ENCODE peak calls at places on chromosomes 3 and 15, in seven cellular contexts. H is HFFc6; X is Caki2; D is globus pallidus; R is activated CD4-positive, alpha-beta T cell treated with anti-CD3 and anti-CD28 coated beads for 48 hours; J is stimulated activated CD4-positive, alpha-beta T cell treated with anti-CD3 and anti-CD28 coated beads, Interleukin-1b, Interleukin-23, amount 100 ng/mL, for 4 hours; K is NCI-H2081. U is an unnamed sample.

GRCh38 chr3:71857926-71858325 is 73.0 kb upstream of the PROK2 start:
- DNase-seq in H (no peak), X (no peak), D (no peak), R (no peak), J (no peak), K (no peak), U (no peak)

GRCh38 chr3:63656791-63657190 is 4.3 kb downstream of the SNTN start:
- DNase-seq in H (peak; percentile 77), X (no peak), D (no peak), R (no peak), J (no peak), K (no peak), U (no peak)

GRCh38 chr15:71455107-71455506 is 339.8 kb downstream of the THSD4 start:
- DNase-seq in H (no peak), X (no peak), D (no peak), R (no peak), J (no peak), K (no peak), U (no peak)

GRCh38 chr3:192408721-192409151 is 318.6 kb downstream of the FGF12 start:
- DNase-seq in H (no peak), X (no peak), D (no peak), R (no peak), J (no peak), K (no peak), U (no peak)

GRCh38 chr15:40911139-40911538 is 16.9 kb downstream of the VPS18 start:
- DNase-seq in H (no peak), X (no peak), D (no peak), R (no peak), J (no peak), K (no peak), U (no peak)

GRCh38 chr15:50542051-50542450 is 4.4 kb downstream of the USP50 start:
- DNase-seq in H (peak; percentile 27), X (no peak), D (no peak), R (no peak), J (no peak), K (no peak), U (no peak)

GRCh38 chr3:52019352-52020080 is 23.8 kb upstream of the RPL29 start:
- DNase-seq in H (no peak), X (no peak), D (no peak), R (no peak), J (no peak), K (no peak), U (no peak)

GRCh38 chr15:53976844-53977392 is 1.3 kb upstream of the UNC13C start:
- DNase-seq in H (no peak), X (peak; percentile 21), D (no peak), R (no peak), J (no peak), K (no peak), U (no peak)

GRCh38 chr3:194332858-194333211 is 18.3 kb downstream of the CPN2 start:
- DNase-seq in H (no peak), X (no peak), D (no peak), R (no peak), J (no peak), K (no peak), U (no peak)

GRCh38 chr15:45401665-45402161 is 23.4 kb upstream of the GATM start:
- DNase-seq in H (no peak), X (no peak), D (no peak), R (no peak), J (no peak), K (peak; percentile 47), U (no peak)

GRCh38 chr3:189947948-189948723 is 172.6 kb downstream of the P3H2 start:
- DNase-seq in H (peak; percentile 32), X (peak; percentile 79), D (no peak), R (peak; percentile 30), J (no peak), K (peak; percentile 57), U (peak; percentile 15)

GRCh38 chr3:42745776-42746454 is 27.1 kb downstream of the CCDC13 start:
- DNase-seq in H (no peak), X (no peak), D (peak; percentile 24), R (no peak), J (no peak), K (no peak), U (no peak)

GRCh38 chr3:139756529-139757103 is 78.8 kb upstream of the NMNAT3 start:
- DNase-seq in H (no peak), X (no peak), D (no peak), R (no peak), J (no peak), K (no peak), U (no peak)

GRCh38 chr3:9542182-9542581 is 11.4 kb downstream of the LHFPL4 start:
- DNase-seq in H (no peak), X (no peak), D (no peak), R (no peak), J (no peak), K (no peak), U (no peak)

GRCh38 chr3:32432711-32433530 is 41.3 kb downstream of the CMTM7 start:
- DNase-seq in H (no peak), X (no peak), D (no peak), R (no peak), J (no peak), K (no peak), U (peak; percentile 74)

GRCh38 chr15:75864213-75865059 is 21.2 kb downstream of the UBE2Q2 start:
- DNase-seq in H (no peak), X (no peak), D (no peak), R (no peak), J (no peak), K (no peak), U (no peak)

GRCh38 chr3:132432639-132433038 is 15.3 kb downstream of the DNAJC13 start:
- DNase-seq in H (peak; percentile 74), X (peak; percentile 44), D (no peak), R (peak; percentile 15), J (no peak), K (no peak), U (peak; percentile 15)

GRCh38 chr3:143970773-143971366 is 753 bp upstream of the DIPK2A start:
- DNase-seq in H (peak; percentile 36), X (no peak), D (peak; percentile 68), R (peak; percentile 64), J (peak; percentile 28), K (peak; percentile 78), U (peak; percentile 62)

GRCh38 chr3:195900426-195901355 is 7.7 kb downstream of the TNK2 start:
- DNase-seq in H (peak; percentile 20), X (no peak), D (peak; percentile 97), R (peak; percentile 63), J (no peak), K (no peak), U (peak; percentile 66)

GRCh38 chr3:73530030-73530411 is 94.7 kb downstream of the PDZRN3 start:
- DNase-seq in H (peak; percentile 47), X (no peak), D (no peak), R (no peak), J (no peak), K (no peak), U (no peak)

GRCh38 chr3:39126532-39127071 is 19.1 kb downstream of the TTC21A start:
- DNase-seq in H (peak; percentile 40), X (peak; percentile 28), D (peak; percentile 29), R (peak; percentile 50), J (no peak), K (no peak), U (peak; percentile 64)

GRCh38 chr3:187961366-187961765 is 192.6 kb upstream of the LPP start:
- DNase-seq in H (no peak), X (no peak), D (no peak), R (no peak), J (no peak), K (no peak), U (no peak)

GRCh38 chr3:49133226-49133951 is 539 bp upstream of the LAMB2 start:
- DNase-seq in H (peak; percentile 81), X (peak; percentile 80), D (peak; percentile 70), R (no peak), J (no peak), K (peak; percentile 76), U (no peak)